ENCODE peak calls at places on chromosome 20, in five cellular contexts. One of them, this sample, is unnamed. For H3K4me1, the result is how much of the 10 kb centered on the place peaks cover.

GRCh38 chr20:57380081-57380750 is 11.0 kb upstream of the RBM38 start:
- DNase-seq in neural progenitor cell: no peak
- DNase-seq in OCI-LY7: no peak
- DNase-seq in ascending aorta: no peak
- DNase-seq in endodermal cell: no peak
- DNase-seq in this sample: no peak

GRCh38 chr20:11716239-11716944 is 201.3 kb upstream of the BTBD3 start:
- DNase-seq in OCI-LY7: peak
- DNase-seq in neural progenitor cell: peak
- DNase-seq in ascending aorta: no peak
- DNase-seq in endodermal cell: peak
- DNase-seq in this sample: no peak

GRCh38 chr20:63176035-63176434 is 39.9 kb downstream of the YTHDF1 start:
- DNase-seq in OCI-LY7: no peak
- DNase-seq in neural progenitor cell: peak
- DNase-seq in endodermal cell: peak
- DNase-seq in ascending aorta: no peak
- DNase-seq in this sample: no peak

GRCh38 chr20:39070484-39071231 is 108.5 kb downstream of the DHX35 start:
- DNase-seq in endodermal cell: no peak
- DNase-seq in ascending aorta: no peak
- DNase-seq in neural progenitor cell: no peak
- DNase-seq in OCI-LY7: no peak
- DNase-seq in this sample: no peak

GRCh38 chr20:57611605-57612311 is 8.5 kb downstream of the ZBP1 start:
- DNase-seq in OCI-LY7: no peak
- DNase-seq in endodermal cell: peak
- DNase-seq in neural progenitor cell: no peak
- DNase-seq in ascending aorta: peak
- DNase-seq in this sample: no peak

GRCh38 chr20:6731951-6732580 is 35.4 kb upstream of the BMP2 start:
- DNase-seq in endodermal cell: no peak
- DNase-seq in ascending aorta: no peak
- DNase-seq in OCI-LY7: no peak
- DNase-seq in neural progenitor cell: no peak
- DNase-seq in this sample: peak

GRCh38 chr20:50292324-50293243 is 102.0 kb downstream of the CEBPB start:
- DNase-seq in ascending aorta: peak
- DNase-seq in neural progenitor cell: no peak
- DNase-seq in OCI-LY7: no peak
- DNase-seq in endodermal cell: peak
- DNase-seq in this sample: peak

GRCh38 chr20:13492001-13492480 is 146.7 kb downstream of the TASP1 start:
- DNase-seq in endodermal cell: peak
- DNase-seq in OCI-LY7: no peak
- DNase-seq in ascending aorta: peak
- DNase-seq in neural progenitor cell: peak
- DNase-seq in this sample: peak

GRCh38 chr20:12815369-12815768 is 193.4 kb upstream of the SPTLC3 start:
- DNase-seq in endodermal cell: no peak
- DNase-seq in neural progenitor cell: no peak
- DNase-seq in OCI-LY7: no peak
- DNase-seq in ascending aorta: no peak
- DNase-seq in this sample: no peak

GRCh38 chr20:57398231-57398821 is 7.1 kb downstream of the RBM38 start:
- DNase-seq in neural progenitor cell: no peak
- DNase-seq in endodermal cell: no peak
- DNase-seq in OCI-LY7: peak
- DNase-seq in ascending aorta: peak
- DNase-seq in this sample: peak

GRCh38 chr20:63740501-63741353 is 1.2 kb downstream of the SLC2A4RG start:
- DNase-seq in endodermal cell: peak
- DNase-seq in OCI-LY7: peak
- DNase-seq in neural progenitor cell: peak
- DNase-seq in ascending aorta: peak
- DNase-seq in this sample: peak

GRCh38 chr20:34111057-34111711 is 859 bp downstream of the EIF2S2 start:
- DNase-seq in ascending aorta: no peak
- DNase-seq in OCI-LY7: peak
- DNase-seq in endodermal cell: no peak
- DNase-seq in neural progenitor cell: peak
- DNase-seq in this sample: peak

GRCh38 chr20:19964289-19965263 is 52.6 kb upstream of the NAA20 start:
- DNase-seq in ascending aorta: peak
- DNase-seq in endodermal cell: no peak
- DNase-seq in neural progenitor cell: no peak
- DNase-seq in OCI-LY7: no peak
- DNase-seq in this sample: peak

GRCh38 chr20:19207541-19207940 is 4.9 kb upstream of the SLC24A3 start:
- DNase-seq in endodermal cell: peak
- DNase-seq in neural progenitor cell: no peak
- DNase-seq in OCI-LY7: no peak
- DNase-seq in ascending aorta: no peak
- DNase-seq in this sample: no peak

GRCh38 chr20:37672143-37672542 is 21.7 kb upstream of the CTNNBL1 start:
- DNase-seq in ascending aorta: no peak
- DNase-seq in endodermal cell: no peak
- DNase-seq in neural progenitor cell: no peak
- DNase-seq in OCI-LY7: no peak
- DNase-seq in this sample: no peak

GRCh38 chr20:63808145-63808724 is 22.8 kb downstream of the ZBTB46 start:
- DNase-seq in ascending aorta: no peak
- DNase-seq in OCI-LY7: no peak
- DNase-seq in neural progenitor cell: no peak
- DNase-seq in endodermal cell: no peak
- DNase-seq in this sample: no peak

GRCh38 chr20:33676121-33676520 is 1.9 kb upstream of the NECAB3 start:
- DNase-seq in OCI-LY7: no peak
- DNase-seq in endodermal cell: no peak
- DNase-seq in neural progenitor cell: no peak
- DNase-seq in ascending aorta: no peak
- DNase-seq in this sample: peak

GRCh38 chr20:63518946-63519764 is 1.4 kb upstream of the PPDPF start:
- DNase-seq in neural progenitor cell: no peak
- DNase-seq in endodermal cell: peak
- DNase-seq in ascending aorta: no peak
- DNase-seq in OCI-LY7: no peak
- DNase-seq in this sample: peak

GRCh38 chr20:11847827-11848226 is 69.9 kb upstream of the BTBD3 start:
- DNase-seq in ascending aorta: no peak
- DNase-seq in OCI-LY7: no peak
- DNase-seq in endodermal cell: no peak
- DNase-seq in neural progenitor cell: no peak
- DNase-seq in this sample: no peak

GRCh38 chr20:13648872-13649271 is 10.1 kb upstream of the TASP1 start:
- DNase-seq in ascending aorta: no peak
- DNase-seq in endodermal cell: no peak
- DNase-seq in neural progenitor cell: no peak
- DNase-seq in OCI-LY7: no peak
- DNase-seq in this sample: no peak

GRCh38 chr20:43761396-43762340 is 34.9 kb upstream of the GTSF1L start:
- DNase-seq in OCI-LY7: no peak
- DNase-seq in neural progenitor cell: no peak
- DNase-seq in endodermal cell: no peak
- DNase-seq in ascending aorta: no peak
- DNase-seq in this sample: no peak
- H3K4me1 ChIP-seq in OCI-LY7: under half
- H3K4me1 ChIP-seq in neural progenitor cell: under half
- H3K4me1 ChIP-seq in endodermal cell: under half
- H3K4me1 ChIP-seq in ascending aorta: under half
- H3K4me1 ChIP-seq in this sample: under half

DNA sequence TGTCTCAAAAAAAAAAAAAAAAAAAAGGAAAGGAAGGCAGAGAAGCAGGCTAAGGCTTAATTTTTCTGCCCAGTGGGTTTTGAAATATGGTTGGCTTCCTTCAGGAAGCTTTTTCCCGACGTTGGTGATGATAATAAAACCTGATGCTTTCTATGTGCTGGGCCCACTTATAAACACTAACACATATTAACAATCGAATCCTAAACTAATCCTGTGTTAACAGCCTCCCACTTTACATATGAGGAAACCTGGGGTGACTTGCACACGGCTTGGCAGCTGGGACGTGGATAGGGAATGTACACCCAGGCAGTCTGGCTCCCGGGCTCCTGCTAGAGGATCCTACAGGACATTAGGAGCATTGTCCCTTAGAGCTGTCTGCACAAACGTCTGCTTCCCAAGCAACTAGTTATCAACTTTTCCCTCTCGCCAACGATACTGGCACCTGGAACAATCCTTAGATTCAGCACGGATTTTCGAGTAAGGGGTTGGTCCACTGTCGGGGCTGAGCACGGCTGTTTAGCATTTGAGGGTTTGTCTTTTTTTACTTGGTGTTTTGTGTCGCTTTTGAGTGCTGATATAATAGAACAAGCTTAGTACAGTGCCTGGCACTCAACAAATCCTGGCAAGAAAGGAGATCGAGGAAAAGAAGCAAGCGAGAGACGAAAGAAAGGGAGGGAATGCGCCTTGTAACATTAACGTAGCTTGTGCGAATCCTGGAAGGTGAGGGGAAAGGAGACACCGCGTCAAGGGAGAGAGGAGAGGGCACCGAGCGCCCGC is 622 bp upstream of the KIZ start:
- DNase-seq in ascending aorta: peak
- DNase-seq in neural progenitor cell: peak
- DNase-seq in endodermal cell: no peak
- DNase-seq in OCI-LY7: no peak
- DNase-seq in this sample: peak
- TF ChIP-seq CTCF in ascending aorta: no peak
- TF ChIP-seq CTCF in neural progenitor cell: peak
- TF ChIP-seq CTCF in endodermal cell: peak
- TF ChIP-seq CTCF in OCI-LY7: no peak
- TF ChIP-seq CTCF in this sample: no peak

GRCh38 chr20:5361176-5361575 is 44.4 kb upstream of the PROKR2 start:
- DNase-seq in OCI-LY7: no peak
- DNase-seq in ascending aorta: no peak
- DNase-seq in neural progenitor cell: no peak
- DNase-seq in endodermal cell: no peak
- DNase-seq in this sample: no peak

GRCh38 chr20:5364997-5365597 is 48.3 kb upstream of the PROKR2 start:
- DNase-seq in endodermal cell: no peak
- DNase-seq in OCI-LY7: no peak
- DNase-seq in ascending aorta: no peak
- DNase-seq in neural progenitor cell: no peak
- DNase-seq in this sample: no peak

GRCh38 chr20:5364136-5364821 is 47.5 kb upstream of the PROKR2 start:
- DNase-seq in ascending aorta: no peak
- DNase-seq in endodermal cell: no peak
- DNase-seq in OCI-LY7: no peak
- DNase-seq in neural progenitor cell: no peak
- DNase-seq in this sample: no peak

GRCh38 chr20:5357942-5358341 is 41.2 kb upstream of the PROKR2 start:
- DNase-seq in ascending aorta: no peak
- DNase-seq in endodermal cell: no peak
- DNase-seq in OCI-LY7: no peak
- DNase-seq in neural progenitor cell: no peak
- DNase-seq in this sample: no peak

GRCh38 chr20:5362771-5363170 is 46.0 kb upstream of the PROKR2 start:
- DNase-seq in ascending aorta: no peak
- DNase-seq in neural progenitor cell: no peak
- DNase-seq in OCI-LY7: no peak
- DNase-seq in endodermal cell: no peak
- DNase-seq in this sample: no peak
- H3K27ac ChIP-seq in ascending aorta: no peak
- H3K27ac ChIP-seq in neural progenitor cell: no peak
- H3K27ac ChIP-seq in OCI-LY7: no peak
- H3K27ac ChIP-seq in endodermal cell: no peak
- H3K27ac ChIP-seq in this sample: no peak

DNA sequence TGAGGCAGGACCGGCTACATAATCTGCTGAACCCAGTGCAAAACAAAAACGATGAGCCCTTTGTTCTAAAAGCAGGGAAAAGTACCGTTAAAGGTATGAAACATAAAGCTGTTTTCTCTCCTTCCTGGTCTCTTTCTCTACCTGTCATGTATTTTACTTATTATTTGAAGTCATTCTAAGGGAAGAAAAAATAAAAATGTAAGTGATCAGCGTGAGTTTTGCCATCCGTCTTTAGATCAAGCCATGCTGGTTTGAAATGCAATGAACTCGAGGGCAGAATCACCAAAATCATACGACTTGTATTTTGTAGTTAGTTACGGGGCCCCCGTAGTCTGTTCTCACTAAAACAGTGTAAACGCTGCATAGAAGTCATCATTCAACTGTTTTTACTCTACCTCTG is 2.9 kb upstream of the BCAS1 start:
- DNase-seq in neural progenitor cell: no peak
- DNase-seq in endodermal cell: no peak
- DNase-seq in OCI-LY7: no peak
- DNase-seq in ascending aorta: no peak
- DNase-seq in this sample: no peak
- H3K4me1 ChIP-seq in neural progenitor cell: under half
- H3K4me1 ChIP-seq in endodermal cell: under half
- H3K4me1 ChIP-seq in OCI-LY7: under half
- H3K4me1 ChIP-seq in ascending aorta: under half
- H3K4me1 ChIP-seq in this sample: under half

This sample was measured in sigmoid colon.